ENCODE peak calls at places on chromosome 9, in nine cellular contexts. Y, P, R, X, N, S, Q, U and K are unnamed samples.

GRCh38 chr9:77163889-77164288 is 13.4 kb upstream of the VPS13A start:
- DNase-seq in Y (no peak), P (no peak), R (no peak), X (no peak), N (no peak), S (no peak), Q (no peak), U (no peak), K (no peak)

GRCh38 chr9:93813221-93813620 is 141.9 kb downstream of the BARX1 start:
- DNase-seq in Y (no peak), P (no peak), R (no peak), X (no peak), N (peak; percentile 8), S (no peak), Q (no peak), U (no peak), K (no peak)

GRCh38 chr9:95261890-95262289 is 55.6 kb downstream of the FANCC start:
- DNase-seq in Y (no peak), P (no peak), R (no peak), X (peak; percentile 44), N (no peak), S (no peak), Q (no peak), U (no peak), K (no peak)

GRCh38 chr9:134375430-134376385 is 49.5 kb downstream of the RXRA start:
- DNase-seq in Y (no peak), P (peak; percentile 87), R (no peak), X (no peak), N (peak; percentile 66), S (no peak), Q (no peak), U (no peak), K (no peak)

GRCh38 chr9:29393064-29393463 is 1819.8 kb upstream of the C9orf72 start:
- DNase-seq in Y (no peak), P (no peak), R (no peak), X (no peak), N (no peak), S (no peak), Q (no peak), U (no peak), K (no peak)

GRCh38 chr9:133733074-133733408 is 5.1 kb downstream of the SARDH start:
- DNase-seq in Y (no peak), P (peak; percentile 35), R (no peak), X (no peak), N (no peak), S (peak; percentile 21), Q (no peak), U (no peak), K (no peak)

GRCh38 chr9:107999890-108000289 is 510.3 kb upstream of the KLF4 start:
- DNase-seq in Y (no peak), P (no peak), R (no peak), X (no peak), N (no peak), S (no peak), Q (no peak), U (no peak), K (no peak)

GRCh38 chr9:134647359-134648115 is 5.9 kb downstream of the COL5A1 start:
- DNase-seq in Y (no peak), P (no peak), R (no peak), X (no peak), N (no peak), S (no peak), Q (no peak), U (no peak), K (no peak)

GRCh38 chr9:104927216-104927911 is 591 bp downstream of the ABCA1 start:
- DNase-seq in Y (peak; percentile 57), P (peak; percentile 77), R (peak; percentile 44), X (no peak), N (peak; percentile 66), S (peak; percentile 31), Q (no peak), U (peak; percentile 77), K (peak; percentile 73)

GRCh38 chr9:96553070-96553469 is 66.6 kb downstream of the CDC14B start:
- DNase-seq in Y (no peak), P (no peak), R (no peak), X (no peak), N (no peak), S (no peak), Q (no peak), U (no peak), K (no peak)

GRCh38 chr9:127918201-127919107 is 1.6 kb upstream of the ST6GALNAC4 start:
- DNase-seq in Y (no peak), P (no peak), R (peak; percentile 28), X (peak; percentile 78), N (peak; percentile 55), S (no peak), Q (no peak), U (no peak), K (no peak)

GRCh38 chr9:134372621-134373267 is 46.5 kb downstream of the RXRA start:
- DNase-seq in Y (peak; percentile 91), P (peak; percentile 87), R (peak; percentile 44), X (no peak), N (no peak), S (no peak), Q (no peak), U (no peak), K (no peak)

GRCh38 chr9:85742630-85742928 is 825 bp upstream of the AGTPBP1 start:
- DNase-seq in Y (no peak), P (no peak), R (no peak), X (no peak), N (no peak), S (no peak), Q (no peak), U (no peak), K (no peak)
- TF ChIP-seq POLR2AphosphoS5 in Y (no peak), P (no peak), R (no peak), X (no peak), N (no peak), S (no peak), Q (no peak), U (no peak), K (no peak)

GRCh38 chr9:121671612-121672155 is 20.2 kb downstream of the DAB2IP start:
- DNase-seq in Y (no peak), P (no peak), R (no peak), X (no peak), N (no peak), S (no peak), Q (no peak), U (no peak), K (no peak)

GRCh38 chr9:121663591-121663990 is 12.2 kb downstream of the DAB2IP start:
- DNase-seq in Y (no peak), P (no peak), R (no peak), X (no peak), N (no peak), S (no peak), Q (no peak), U (no peak), K (no peak)

GRCh38 chr9:121670447-121670846 is 19.0 kb downstream of the DAB2IP start:
- DNase-seq in Y (no peak), P (peak; percentile 85), R (no peak), X (no peak), N (no peak), S (no peak), Q (no peak), U (no peak), K (no peak)

GRCh38 chr9:121667214-121667613 is 15.8 kb downstream of the DAB2IP start:
- DNase-seq in Y (no peak), P (no peak), R (peak; percentile 80), X (no peak), N (no peak), S (peak; percentile 73), Q (no peak), U (no peak), K (no peak)

DNA sequence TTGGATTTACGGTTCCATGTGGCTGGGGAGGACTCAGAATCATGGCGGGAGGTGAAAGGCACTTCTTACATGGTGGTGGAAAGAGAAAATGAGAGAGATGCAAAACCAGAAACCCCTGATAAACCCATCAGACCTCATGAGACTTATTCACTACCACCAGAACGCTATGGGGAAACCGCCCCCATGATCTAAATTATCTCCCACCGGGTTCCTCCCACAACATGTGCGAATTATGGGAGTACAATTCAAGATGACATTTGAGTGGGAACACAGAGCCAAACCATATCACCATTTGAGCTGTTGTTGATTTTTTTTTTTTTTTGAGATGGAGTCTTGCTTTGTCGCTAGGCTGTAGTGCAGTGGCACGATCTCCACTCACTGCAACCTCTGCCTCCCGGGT is 16.5 kb downstream of the DAB2IP start:
- DNase-seq in Y (no peak), P (no peak), R (no peak), X (no peak), N (no peak), S (no peak), Q (no peak), U (no peak), K (no peak)
- H3K27ac ChIP-seq in Y (no peak overlapping the region), P (no peak overlapping the region), R (peak overlapping the region; percentile 72), X (no peak overlapping the region), N (no peak overlapping the region), S (no peak overlapping the region), Q (no peak overlapping the region), U (no peak overlapping the region), K (no peak overlapping the region)

DNA sequence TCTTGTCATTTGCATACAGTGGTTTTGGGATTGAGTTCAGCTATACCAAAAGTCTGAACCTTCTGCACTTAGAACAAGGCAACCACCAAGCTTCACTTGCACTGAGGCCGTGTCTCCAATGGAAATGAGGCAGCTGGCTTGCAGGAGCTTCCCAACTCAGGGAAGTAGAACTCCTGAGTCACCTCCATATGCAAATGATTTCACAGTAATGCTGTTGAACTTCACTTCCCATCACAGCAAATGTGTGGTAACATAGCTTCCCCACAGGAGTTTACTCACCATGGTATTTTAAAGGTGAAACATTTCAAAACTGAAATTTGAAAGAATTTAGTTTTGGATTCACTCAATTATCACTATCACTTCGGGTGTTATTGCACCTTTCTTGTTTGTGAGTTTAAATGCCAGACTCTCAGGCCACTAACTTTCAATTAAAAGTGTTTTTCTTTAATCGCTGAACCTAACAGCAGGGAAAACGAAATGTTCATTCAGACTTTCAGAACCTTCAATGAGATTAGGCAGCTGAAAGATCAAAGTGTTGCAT is 9.0 kb downstream of the CD274 start:
- DNase-seq in Y (peak; percentile 49), P (no peak), R (no peak), X (no peak), N (no peak), S (peak; percentile 32), Q (no peak), U (no peak), K (no peak)
- TF ChIP-seq EP300 in Y (no peak), P (no peak), R (no peak), X (no peak), N (no peak), S (no peak), Q (peak; percentile 84), U (no peak), K (no peak)

DNA sequence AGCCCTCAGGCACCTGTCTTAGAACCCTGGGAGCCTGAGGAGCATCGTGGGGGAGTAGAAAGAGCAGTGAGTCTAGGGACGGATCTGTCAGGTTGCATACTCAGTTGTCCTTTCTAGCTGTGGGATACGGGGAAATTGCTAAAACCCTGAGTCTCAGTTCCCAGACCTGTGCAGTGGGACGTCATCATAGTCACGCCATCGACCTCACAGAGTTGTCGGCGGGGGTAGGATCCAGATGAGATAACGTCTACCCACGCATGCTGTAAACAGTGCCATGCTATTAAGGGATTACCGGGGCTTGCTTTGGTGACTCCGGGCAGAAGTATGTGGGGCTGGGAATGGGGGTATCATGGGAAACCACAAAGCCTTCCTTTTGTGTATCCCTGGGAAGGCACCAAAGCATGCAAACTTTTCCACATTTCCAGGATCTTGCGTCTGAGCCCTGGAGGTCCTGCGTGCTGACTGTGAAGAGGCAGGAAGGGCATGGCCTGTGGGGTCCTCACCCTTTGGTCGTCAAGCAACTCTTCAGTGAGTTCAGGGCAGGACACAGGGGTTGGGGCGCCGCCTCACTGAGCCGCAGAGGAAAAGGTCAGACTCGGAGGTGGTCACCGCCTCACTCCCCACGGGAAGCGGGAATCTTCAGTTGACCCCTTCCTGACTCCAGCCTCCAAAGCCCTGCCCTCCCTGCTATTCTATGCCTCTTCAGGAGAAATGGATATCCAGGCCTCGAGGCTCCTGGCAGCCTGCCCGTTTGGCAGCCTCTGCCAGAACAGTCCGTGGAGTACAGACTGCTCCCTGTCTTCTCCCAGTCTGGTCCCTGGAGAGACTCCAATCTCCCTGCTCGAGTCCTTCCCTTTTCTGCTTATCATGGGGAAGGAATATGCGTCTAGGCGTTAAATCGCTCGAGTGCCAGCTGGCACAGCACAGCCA is 186.8 kb upstream of the KLF9 start:
- DNase-seq in Y (peak; percentile 90), P (peak; percentile 99), R (peak; percentile 89), X (no peak), N (peak; percentile 70), S (peak; percentile 84), Q (no peak), U (no peak), K (peak; percentile 94)
- TF ChIP-seq POLR2AphosphoS5 in Y (peak; percentile 87), P (peak; percentile 89), R (peak; percentile 68), X (no peak), N (peak; percentile 38), S (peak; percentile 70), Q (no peak), U (no peak), K (peak; percentile 76)